ENCODE peak calls at places on chromosome 9, in ten cellular contexts. One of them, this sample, is unnamed.

GRCh38 chr9:133023117-133023890 is 7.5 kb upstream of the GTF3C5 start:
- DNase-seq in heart right ventricle: no peak
- DNase-seq in aorta: no peak
- DNase-seq in cardiac muscle cell: no peak
- DNase-seq in lung: no peak
- DNase-seq in adipocyte: no peak
- DNase-seq in tibial nerve: no peak
- DNase-seq in A549: peak; percentile 22
- DNase-seq in Karpas-422: peak; percentile 81
- DNase-seq in IMR-90: no peak
- DNase-seq in this sample: peak; percentile 54

GRCh38 chr9:109816490-109816889 is 36.5 kb downstream of the PALM2AKAP2 start:
- DNase-seq in heart right ventricle: no peak
- DNase-seq in aorta: no peak
- DNase-seq in cardiac muscle cell: no peak
- DNase-seq in lung: no peak
- DNase-seq in adipocyte: peak; percentile 92
- DNase-seq in tibial nerve: no peak
- DNase-seq in A549: peak; percentile 71
- DNase-seq in Karpas-422: no peak
- DNase-seq in IMR-90: peak; percentile 100
- DNase-seq in this sample: peak; percentile 55

GRCh38 chr9:81268048-81268447 is 421.3 kb downstream of the TLE1 start:
- DNase-seq in heart right ventricle: no peak
- DNase-seq in aorta: no peak
- DNase-seq in cardiac muscle cell: no peak
- DNase-seq in lung: no peak
- DNase-seq in adipocyte: peak; percentile 17
- DNase-seq in tibial nerve: no peak
- DNase-seq in A549: no peak
- DNase-seq in Karpas-422: no peak
- DNase-seq in IMR-90: peak; percentile 89
- DNase-seq in this sample: no peak

GRCh38 chr9:114981095-114981494 is 50.7 kb upstream of the TNFSF8 start:
- DNase-seq in heart right ventricle: no peak
- DNase-seq in aorta: no peak
- DNase-seq in cardiac muscle cell: no peak
- DNase-seq in lung: no peak
- DNase-seq in adipocyte: peak; percentile 25
- DNase-seq in tibial nerve: no peak
- DNase-seq in A549: peak; percentile 60
- DNase-seq in Karpas-422: no peak
- DNase-seq in IMR-90: no peak
- DNase-seq in this sample: no peak

GRCh38 chr9:124315856-124316255 is 58.1 kb downstream of the NEK6 start:
- DNase-seq in heart right ventricle: no peak
- DNase-seq in aorta: no peak
- DNase-seq in cardiac muscle cell: no peak
- DNase-seq in lung: no peak
- DNase-seq in adipocyte: no peak
- DNase-seq in tibial nerve: no peak
- DNase-seq in A549: no peak
- DNase-seq in Karpas-422: no peak
- DNase-seq in IMR-90: no peak
- DNase-seq in this sample: no peak

GRCh38 chr9:14379280-14379679 is 65.3 kb upstream of the NFIB start:
- DNase-seq in heart right ventricle: no peak
- DNase-seq in aorta: no peak
- DNase-seq in cardiac muscle cell: no peak
- DNase-seq in lung: no peak
- DNase-seq in adipocyte: no peak
- DNase-seq in tibial nerve: no peak
- DNase-seq in A549: no peak
- DNase-seq in Karpas-422: no peak
- DNase-seq in IMR-90: no peak
- DNase-seq in this sample: no peak

GRCh38 chr9:72297516-72297915 is 67.5 kb downstream of the ZFAND5 start:
- DNase-seq in heart right ventricle: no peak
- DNase-seq in aorta: no peak
- DNase-seq in cardiac muscle cell: no peak
- DNase-seq in lung: no peak
- DNase-seq in adipocyte: no peak
- DNase-seq in tibial nerve: no peak
- DNase-seq in A549: no peak
- DNase-seq in Karpas-422: no peak
- DNase-seq in IMR-90: no peak
- DNase-seq in this sample: no peak

GRCh38 chr9:16475996-16476395 is 394.5 kb downstream of the BNC2 start:
- DNase-seq in heart right ventricle: no peak
- DNase-seq in aorta: no peak
- DNase-seq in cardiac muscle cell: no peak
- DNase-seq in lung: no peak
- DNase-seq in adipocyte: no peak
- DNase-seq in tibial nerve: no peak
- DNase-seq in A549: no peak
- DNase-seq in Karpas-422: no peak
- DNase-seq in IMR-90: no peak
- DNase-seq in this sample: no peak

GRCh38 chr9:15354713-15355112 is 47.7 kb upstream of the TTC39B start:
- DNase-seq in heart right ventricle: no peak
- DNase-seq in aorta: no peak
- DNase-seq in cardiac muscle cell: peak; percentile 15
- DNase-seq in lung: no peak
- DNase-seq in adipocyte: no peak
- DNase-seq in tibial nerve: no peak
- DNase-seq in A549: no peak
- DNase-seq in Karpas-422: no peak
- DNase-seq in IMR-90: no peak
- DNase-seq in this sample: peak; percentile 1

GRCh38 chr9:98256632-98257218 is 1.3 kb upstream of the TBC1D2 start:
- DNase-seq in heart right ventricle: no peak
- DNase-seq in aorta: no peak
- DNase-seq in cardiac muscle cell: no peak
- DNase-seq in lung: no peak
- DNase-seq in adipocyte: no peak
- DNase-seq in tibial nerve: no peak
- DNase-seq in A549: no peak
- DNase-seq in Karpas-422: peak; percentile 72
- DNase-seq in IMR-90: no peak
- DNase-seq in this sample: peak; percentile 66

GRCh38 chr9:129146441-129146933 is 31.6 kb downstream of the IER5L start:
- DNase-seq in heart right ventricle: no peak
- DNase-seq in aorta: peak; percentile 73
- DNase-seq in cardiac muscle cell: no peak
- DNase-seq in lung: no peak
- DNase-seq in adipocyte: no peak
- DNase-seq in tibial nerve: no peak
- DNase-seq in A549: no peak
- DNase-seq in Karpas-422: no peak
- DNase-seq in IMR-90: no peak
- DNase-seq in this sample: no peak
- H3K4me1 ChIP-seq in heart right ventricle: peaks cover 69% of the 10 kb centered on the region
- H3K4me1 ChIP-seq in aorta: peaks cover 6% of the 10 kb centered on the region
- H3K4me1 ChIP-seq in cardiac muscle cell: peaks cover 53% of the 10 kb centered on the region
- H3K4me1 ChIP-seq in lung: peaks cover 33% of the 10 kb centered on the region
- H3K4me1 ChIP-seq in adipocyte: peaks cover 52% of the 10 kb centered on the region
- H3K4me1 ChIP-seq in tibial nerve: peaks cover 6% of the 10 kb centered on the region
- H3K4me1 ChIP-seq in A549: peaks cover 46% of the 10 kb centered on the region
- H3K4me1 ChIP-seq in Karpas-422: peaks cover 27% of the 10 kb centered on the region
- H3K4me1 ChIP-seq in IMR-90: peaks cover 44% of the 10 kb centered on the region
- H3K4me1 ChIP-seq in this sample: peaks cover 23% of the 10 kb centered on the region

DNA sequence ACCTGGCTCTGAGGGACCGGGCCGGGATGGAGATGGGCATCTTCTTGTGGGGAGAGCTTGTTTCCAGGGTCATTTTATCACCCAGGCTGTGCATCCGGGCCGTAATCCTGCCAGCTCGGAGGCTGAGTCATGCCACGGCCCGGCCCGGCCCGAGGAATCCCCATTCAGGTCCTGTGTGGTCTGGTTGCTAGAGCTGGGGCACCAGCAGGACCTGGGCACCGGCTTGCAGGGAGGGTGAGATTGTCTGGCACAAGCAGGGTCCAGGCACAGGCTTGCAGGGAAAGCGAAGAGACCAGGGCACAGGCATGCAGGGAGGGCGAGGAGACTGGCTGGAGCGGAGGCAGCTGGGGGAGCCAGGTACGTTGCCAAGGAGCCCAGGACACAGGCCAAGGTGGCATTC is 106.8 kb downstream of the RXRA start:
- DNase-seq in heart right ventricle: no peak
- DNase-seq in aorta: no peak
- DNase-seq in cardiac muscle cell: no peak
- DNase-seq in lung: no peak
- DNase-seq in adipocyte: peak; percentile 73
- DNase-seq in tibial nerve: no peak
- DNase-seq in A549: no peak
- DNase-seq in Karpas-422: no peak
- DNase-seq in IMR-90: peak; percentile 20
- DNase-seq in this sample: no peak
- H3K4me1 ChIP-seq in heart right ventricle: peaks cover 73% of the 10 kb centered on the region
- H3K4me1 ChIP-seq in aorta: no peaks in the 10 kb centered on the region
- H3K4me1 ChIP-seq in cardiac muscle cell: peaks cover 8% of the 10 kb centered on the region
- H3K4me1 ChIP-seq in lung: peaks cover 27% of the 10 kb centered on the region
- H3K4me1 ChIP-seq in adipocyte: peaks cover 54% of the 10 kb centered on the region
- H3K4me1 ChIP-seq in tibial nerve: peaks cover 9% of the 10 kb centered on the region
- H3K4me1 ChIP-seq in A549: peaks cover 46% of the 10 kb centered on the region
- H3K4me1 ChIP-seq in Karpas-422: no peaks in the 10 kb centered on the region
- H3K4me1 ChIP-seq in IMR-90: peaks cover 24% of the 10 kb centered on the region
- H3K4me1 ChIP-seq in this sample: peaks cover 17% of the 10 kb centered on the region

GRCh38 chr9:121274851-121275250 is 6.9 kb downstream of the GSN start:
- DNase-seq in heart right ventricle: no peak
- DNase-seq in aorta: no peak
- DNase-seq in cardiac muscle cell: no peak
- DNase-seq in lung: no peak
- DNase-seq in adipocyte: peak; percentile 35
- DNase-seq in tibial nerve: no peak
- DNase-seq in A549: no peak
- DNase-seq in Karpas-422: no peak
- DNase-seq in IMR-90: no peak
- DNase-seq in this sample: no peak

GRCh38 chr9:121271368-121272351 is 3.7 kb downstream of the GSN start:
- DNase-seq in heart right ventricle: no peak
- DNase-seq in aorta: peak; percentile 84
- DNase-seq in cardiac muscle cell: no peak
- DNase-seq in lung: peak; percentile 55
- DNase-seq in adipocyte: peak; percentile 83
- DNase-seq in tibial nerve: no peak
- DNase-seq in A549: no peak
- DNase-seq in Karpas-422: no peak
- DNase-seq in IMR-90: peak; percentile 87
- DNase-seq in this sample: no peak

GRCh38 chr9:121269030-121269887 is 1.3 kb downstream of the GSN start:
- DNase-seq in heart right ventricle: no peak
- DNase-seq in aorta: peak; percentile 69
- DNase-seq in cardiac muscle cell: no peak
- DNase-seq in lung: no peak
- DNase-seq in adipocyte: peak; percentile 70
- DNase-seq in tibial nerve: no peak
- DNase-seq in A549: no peak
- DNase-seq in Karpas-422: no peak
- DNase-seq in IMR-90: no peak
- DNase-seq in this sample: peak; percentile 32

GRCh38 chr9:121269888-121270254 is 1.9 kb downstream of the GSN start:
- DNase-seq in heart right ventricle: no peak
- DNase-seq in aorta: no peak
- DNase-seq in cardiac muscle cell: no peak
- DNase-seq in lung: no peak
- DNase-seq in adipocyte: no peak
- DNase-seq in tibial nerve: no peak
- DNase-seq in A549: no peak
- DNase-seq in Karpas-422: no peak
- DNase-seq in IMR-90: no peak
- DNase-seq in this sample: no peak

GRCh38 chr9:121272401-121272948 is 4.5 kb downstream of the GSN start:
- DNase-seq in heart right ventricle: no peak
- DNase-seq in aorta: no peak
- DNase-seq in cardiac muscle cell: no peak
- DNase-seq in lung: no peak
- DNase-seq in adipocyte: no peak
- DNase-seq in tibial nerve: no peak
- DNase-seq in A549: no peak
- DNase-seq in Karpas-422: no peak
- DNase-seq in IMR-90: no peak
- DNase-seq in this sample: no peak
- H3K4me1 ChIP-seq in heart right ventricle: peaks cover 88% of the 10 kb centered on the region
- H3K4me1 ChIP-seq in aorta: peaks cover 10% of the 10 kb centered on the region
- H3K4me1 ChIP-seq in cardiac muscle cell: peaks cover 20% of the 10 kb centered on the region
- H3K4me1 ChIP-seq in lung: peaks cover 16% of the 10 kb centered on the region
- H3K4me1 ChIP-seq in adipocyte: peaks cover 72% of the 10 kb centered on the region
- H3K4me1 ChIP-seq in tibial nerve: peaks cover under 1% of the 10 kb centered on the region
- H3K4me1 ChIP-seq in A549: peaks cover 40% of the 10 kb centered on the region
- H3K4me1 ChIP-seq in Karpas-422: peaks cover 41% of the 10 kb centered on the region
- H3K4me1 ChIP-seq in IMR-90: peaks cover 35% of the 10 kb centered on the region
- H3K4me1 ChIP-seq in this sample: peaks cover 16% of the 10 kb centered on the region

GRCh38 chr9:128024761-128025308 is 42.3 kb downstream of the NAIF1 start:
- DNase-seq in heart right ventricle: no peak
- DNase-seq in aorta: no peak
- DNase-seq in cardiac muscle cell: no peak
- DNase-seq in lung: no peak
- DNase-seq in adipocyte: no peak
- DNase-seq in tibial nerve: no peak
- DNase-seq in A549: no peak
- DNase-seq in Karpas-422: no peak
- DNase-seq in IMR-90: no peak
- DNase-seq in this sample: no peak

GRCh38 chr9:128025756-128026155 is 41.4 kb downstream of the NAIF1 start:
- DNase-seq in heart right ventricle: no peak
- DNase-seq in aorta: no peak
- DNase-seq in cardiac muscle cell: no peak
- DNase-seq in lung: no peak
- DNase-seq in adipocyte: no peak
- DNase-seq in tibial nerve: no peak
- DNase-seq in A549: no peak
- DNase-seq in Karpas-422: no peak
- DNase-seq in IMR-90: no peak
- DNase-seq in this sample: no peak

GRCh38 chr9:128026255-128027165 is 40.6 kb downstream of the NAIF1 start:
- DNase-seq in heart right ventricle: no peak
- DNase-seq in aorta: peak; percentile 47
- DNase-seq in cardiac muscle cell: no peak
- DNase-seq in lung: no peak
- DNase-seq in adipocyte: no peak
- DNase-seq in tibial nerve: no peak
- DNase-seq in A549: peak; percentile 42
- DNase-seq in Karpas-422: peak; percentile 66
- DNase-seq in IMR-90: no peak
- DNase-seq in this sample: no peak

GRCh38 chr9:128020692-128021091 is 39.9 kb upstream of the EEIG1 start:
- DNase-seq in heart right ventricle: no peak
- DNase-seq in aorta: no peak
- DNase-seq in cardiac muscle cell: no peak
- DNase-seq in lung: no peak
- DNase-seq in adipocyte: no peak
- DNase-seq in tibial nerve: no peak
- DNase-seq in A549: no peak
- DNase-seq in Karpas-422: peak; percentile 56
- DNase-seq in IMR-90: no peak
- DNase-seq in this sample: no peak

DNA sequence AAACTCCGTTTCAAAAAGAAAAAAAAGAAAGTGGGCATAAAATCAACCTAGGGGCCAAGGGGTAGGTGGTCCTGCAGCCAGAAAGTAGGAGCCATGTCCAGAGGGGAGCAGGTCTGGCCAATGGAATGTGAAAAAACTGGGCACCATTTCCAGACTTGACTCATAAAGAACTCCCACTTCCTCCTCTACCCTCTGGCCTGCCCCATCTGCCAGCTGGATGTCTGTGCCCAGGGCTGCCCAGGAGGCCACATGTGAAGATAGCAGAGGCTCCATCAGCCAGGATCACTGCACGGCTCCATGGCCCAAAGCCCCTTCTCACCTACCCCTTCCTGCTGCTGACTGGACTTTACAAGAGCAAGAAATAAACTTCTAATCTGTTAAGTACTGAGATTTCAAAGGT is 42.1 kb upstream of the EEIG1 start:
- DNase-seq in heart right ventricle: no peak
- DNase-seq in aorta: no peak
- DNase-seq in cardiac muscle cell: no peak
- DNase-seq in lung: no peak
- DNase-seq in adipocyte: no peak
- DNase-seq in tibial nerve: no peak
- DNase-seq in A549: no peak
- DNase-seq in Karpas-422: no peak
- DNase-seq in IMR-90: no peak
- DNase-seq in this sample: no peak
- H3K4me1 ChIP-seq in heart right ventricle: no peaks in the 10 kb centered on the region
- H3K4me1 ChIP-seq in aorta: no peaks in the 10 kb centered on the region
- H3K4me1 ChIP-seq in cardiac muscle cell: no peaks in the 10 kb centered on the region
- H3K4me1 ChIP-seq in lung: peaks cover 4% of the 10 kb centered on the region
- H3K4me1 ChIP-seq in adipocyte: no peaks in the 10 kb centered on the region
- H3K4me1 ChIP-seq in tibial nerve: no peaks in the 10 kb centered on the region
- H3K4me1 ChIP-seq in A549: peaks cover 23% of the 10 kb centered on the region
- H3K4me1 ChIP-seq in Karpas-422: peaks cover 8% of the 10 kb centered on the region
- H3K4me1 ChIP-seq in IMR-90: peaks cover 2% of the 10 kb centered on the region
- H3K4me1 ChIP-seq in this sample: no peaks in the 10 kb centered on the region